ENCODE peak calls at places on chromosomes 16 and 17, in four cellular contexts. W is HCT116, E is uterus, B is foreskin fibroblast. K is an unnamed sample.

GRCh38 chr17:51647873-51648272 is 387.5 kb downstream of the UTP18 start:
- DNase-seq in E (no peak), B (no peak), W (no peak), K (no peak)

GRCh38 chr17:33140413-33141099 is 148.9 kb downstream of the SPACA3 start:
- DNase-seq in B (no peak), W (no peak), E (no peak), K (no peak)

GRCh38 chr16:51365715-51366114 is 214.6 kb upstream of the SALL1 start:
- DNase-seq in W (no peak), E (no peak), B (no peak), K (no peak)

GRCh38 chr17:49924116-49924515 is 44.9 kb upstream of the DLX4 start:
- DNase-seq in E (no peak), W (no peak), B (no peak), K (no peak)

GRCh38 chr17:68718465-68718864 is 117.3 kb upstream of the FAM20A start:
- DNase-seq in B (no peak), E (no peak), W (no peak), K (no peak)

GRCh38 chr16:66590322-66590721 is 11.1 kb downstream of the CMTM2 start:
- DNase-seq in E (no peak), W (no peak), B (no peak), K (no peak)

GRCh38 chr16:27446721-27447120 is 44.7 kb downstream of the IL21R start:
- DNase-seq in W (no peak), B (no peak), E (no peak), K (no peak)

GRCh38 chr17:9557356-9557755 is 18.3 kb downstream of the STX8 start:
- DNase-seq in E (no peak), B (no peak), W (no peak), K (no peak)

GRCh38 chr16:4244254-4244812 is 2.5 kb upstream of the SRL start:
- DNase-seq in E (no peak), W (no peak), B (no peak), K (peak)

GRCh38 chr17:39747745-39748144 is 10.0 kb downstream of the GRB7 start:
- DNase-seq in E (no peak), W (no peak), B (no peak), K (no peak)

GRCh38 chr16:12087901-12088364 is 111.4 kb downstream of the SNX29 start:
- DNase-seq in B (no peak), W (no peak), E (no peak), K (peak)

GRCh38 chr16:84267380-84267779 is 27.3 kb upstream of the WFDC1 start:
- DNase-seq in W (no peak), B (no peak), E (no peak), K (no peak)

GRCh38 chr16:63361032-63361624 is 1324.9 kb upstream of the CDH8 start:
- DNase-seq in E (no peak), W (peak), B (peak), K (no peak)

GRCh38 chr17:78715000-78715771 is 66.9 kb downstream of the CYTH1 start:
- DNase-seq in B (no peak), W (no peak), E (no peak), K (no peak)

GRCh38 chr16:86874141-86874540 is 295.8 kb downstream of the FOXL1 start:
- DNase-seq in W (peak), B (no peak), E (no peak), K (no peak)

GRCh38 chr17:41982026-41982989 is 15.7 kb downstream of the CNP start:
- DNase-seq in B (no peak), W (no peak), E (no peak), K (no peak)

GRCh38 chr17:38598536-38598935 is 7.2 kb downstream of the SRCIN1 start:
- DNase-seq in B (peak), E (no peak), W (peak), K (peak)

GRCh38 chr16:87583453-87584131 is 18.7 kb upstream of the JPH3 start:
- DNase-seq in W (no peak), B (peak), E (no peak), K (no peak)

GRCh38 chr17:6796887-6797490 is 21.0 kb downstream of the FBXO39 start:
- DNase-seq in E (no peak), W (no peak), B (peak), K (no peak)

GRCh38 chr17:47735139-47735464 is 2.1 kb downstream of the TBX21 start:
- DNase-seq in E (no peak), B (no peak), W (no peak), K (no peak)

GRCh38 chr17:47736501-47737211 is 3.6 kb downstream of the TBX21 start:
- DNase-seq in B (no peak), E (no peak), W (no peak), K (no peak)

GRCh38 chr17:47733414-47734288 is 615 bp downstream of the TBX21 start:
- DNase-seq in W (no peak), E (no peak), B (no peak), K (no peak)

GRCh38 chr17:47733047-47733413 is at the start of gene TBX21:
- DNase-seq in B (no peak), E (peak), W (peak), K (no peak)

DNA sequence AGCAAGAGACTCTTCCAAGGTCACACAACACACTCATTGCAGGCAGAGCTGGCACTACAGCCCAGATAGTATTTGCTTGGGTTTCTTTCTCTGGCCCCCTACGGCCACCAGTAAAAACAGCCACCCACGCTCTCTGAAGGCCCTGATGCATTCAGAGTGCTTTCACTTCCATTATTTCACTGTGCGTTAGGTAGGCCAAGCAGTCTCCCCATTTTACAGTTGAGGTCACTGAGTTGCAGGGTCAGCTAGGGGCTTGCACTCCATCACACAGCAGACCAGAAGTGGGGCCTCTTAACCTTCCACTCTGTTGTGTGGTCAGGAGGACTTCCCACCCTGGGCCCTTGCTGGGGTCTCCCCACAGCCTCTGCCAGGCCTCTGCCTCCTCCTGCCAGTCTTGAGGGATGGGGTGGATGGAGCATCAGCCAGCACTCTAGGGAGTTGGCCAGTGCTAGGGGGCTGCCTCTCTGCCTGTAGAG is 2.5 kb downstream of the TBX21 start:
- DNase-seq in W (no peak), E (no peak), B (no peak), K (no peak)
- TF ChIP-seq CTCF in W (no peak), E (no peak), B (no peak), K (no peak)

DNA sequence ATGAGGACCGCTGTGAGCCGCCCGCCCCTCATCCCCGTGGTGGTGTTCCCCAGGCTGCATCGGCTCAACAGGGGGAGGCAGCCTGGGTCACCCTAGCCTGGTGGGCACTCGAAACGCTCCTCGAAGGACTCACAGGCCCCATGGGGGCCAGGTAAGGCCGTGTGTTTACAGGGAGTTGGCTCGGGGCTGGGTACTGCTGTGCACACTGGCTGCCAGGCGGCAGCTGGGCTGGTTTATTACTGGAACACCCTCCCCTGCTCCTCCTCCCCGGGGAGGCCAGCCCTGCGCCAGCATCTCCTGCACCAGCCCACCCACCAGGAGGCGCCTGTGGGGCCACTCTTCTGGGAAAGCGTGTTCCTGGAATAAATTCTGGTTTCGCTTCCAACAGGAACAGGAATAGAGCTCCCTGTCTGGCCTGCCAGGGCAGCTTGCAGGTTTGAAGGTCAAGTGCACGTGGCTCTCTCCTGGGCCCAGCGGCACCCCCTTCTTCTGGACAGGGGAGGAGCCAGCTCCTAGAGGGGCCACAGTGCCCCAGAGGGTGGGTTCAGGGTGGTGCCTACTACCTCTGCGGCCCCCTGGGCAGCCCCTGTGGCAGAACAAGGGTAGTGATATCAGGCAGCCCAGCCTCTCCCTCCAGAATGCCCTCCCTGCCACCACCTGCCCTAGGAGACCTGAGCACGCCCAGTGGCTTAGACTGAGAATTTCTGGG is 11.3 kb downstream of the MCRIP1 start:
- DNase-seq in W (peak), B (peak), E (peak), K (peak)
- TF ChIP-seq CTCF in W (peak), B (peak), E (peak), K (peak)

GRCh38 chr17:14204084-14204483 is 32.6 kb downstream of the CDRT15 start:
- DNase-seq in B (no peak), W (no peak), E (no peak), K (no peak)

GRCh38 chr17:14201595-14201994 is 35.1 kb downstream of the CDRT15 start:
- DNase-seq in W (no peak), B (no peak), E (no peak), K (no peak)

GRCh38 chr17:14202388-14203166 is 34.1 kb downstream of the CDRT15 start:
- DNase-seq in B (no peak), W (no peak), E (no peak), K (no peak)

GRCh38 chr17:14204546-14204945 is 32.1 kb downstream of the CDRT15 start:
- DNase-seq in B (no peak), W (no peak), E (no peak), K (no peak)

DNA sequence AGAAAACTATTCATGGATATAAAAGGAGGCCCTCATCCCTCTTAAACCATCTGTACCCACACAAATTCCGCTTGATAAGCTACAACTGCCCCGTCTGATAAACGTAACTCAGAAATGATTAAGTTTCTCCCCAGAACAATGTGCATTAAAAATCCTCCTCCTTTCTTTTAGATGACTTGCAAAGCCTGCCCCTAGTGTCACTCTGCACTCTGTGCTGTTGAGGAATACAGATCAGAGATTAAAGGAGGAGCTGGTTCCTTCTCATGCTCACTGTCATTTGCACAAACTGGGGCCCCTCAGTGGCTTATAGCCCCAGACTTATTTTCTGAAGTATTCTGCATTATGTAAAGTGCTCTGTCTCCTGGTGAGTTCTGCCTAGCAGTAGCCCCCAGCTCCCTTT is 33.3 kb downstream of the CDRT15 start:
- DNase-seq in E (no peak), B (no peak), W (no peak), K (no peak)
- TF ChIP-seq CTCF in E (no peak), B (peak), W (peak), K (peak)

GRCh38 chr17:76657505-76658386 is 14.2 kb upstream of the ST6GALNAC1 start:
- DNase-seq in B (no peak), W (no peak), E (no peak), K (no peak)
- TF ChIP-seq CTCF in B (no peak), W (no peak), E (no peak), K (no peak)

DNA sequence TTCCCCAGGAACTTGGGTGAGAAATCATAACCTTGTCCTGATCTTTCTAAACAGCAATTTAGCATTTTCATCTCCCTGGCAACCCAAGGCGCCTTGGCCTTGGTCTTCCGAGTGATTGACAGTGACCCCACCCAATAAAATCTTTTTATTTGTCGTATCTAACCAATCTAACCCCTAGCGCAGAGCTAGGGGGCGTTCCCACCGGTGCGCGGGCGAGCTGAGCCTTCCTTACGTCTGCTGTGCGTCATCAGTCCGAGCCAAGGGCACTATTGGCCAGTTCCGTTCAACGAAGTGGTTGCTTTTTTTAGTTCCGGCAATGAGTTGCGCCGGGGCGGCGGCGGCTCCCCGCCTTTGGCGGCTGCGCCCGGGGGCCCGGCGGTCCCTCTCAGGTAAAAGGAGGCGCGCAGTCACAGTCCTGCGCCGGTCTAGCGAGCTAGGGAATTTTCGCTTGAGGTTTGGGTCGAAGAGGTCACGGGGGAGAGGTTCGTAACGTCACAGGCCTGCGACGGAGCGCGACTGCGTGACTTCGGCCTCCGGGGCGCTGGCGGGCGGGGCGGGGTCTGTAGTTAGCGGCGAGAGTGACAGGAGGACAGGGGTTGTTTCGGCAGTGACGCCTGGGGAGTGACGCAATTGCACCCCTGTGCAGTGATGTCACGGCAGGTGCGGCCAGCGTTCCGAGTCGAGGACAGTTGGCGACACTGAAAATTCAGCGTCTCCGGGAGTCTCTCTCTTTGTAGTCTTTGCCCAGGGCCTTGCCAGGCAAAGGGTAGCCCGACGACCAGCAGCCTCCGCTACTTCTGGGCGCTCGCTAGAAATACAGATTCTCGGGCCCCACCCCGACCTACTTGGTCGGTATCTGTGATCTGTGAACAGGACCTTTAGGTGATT is at the start of gene COQ7:
- DNase-seq in B (peak), W (peak), E (peak), K (peak)
- TF ChIP-seq CTCF in B (no peak), W (no peak), E (peak), K (no peak)

K was measured in LNCaP clone FGC.